ENCODE peak calls at places on chromosomes 5 and 9, in nine cellular contexts. U is heart right ventricle, W is HFF-Myc, I is choroid plexus epithelial cell, L is nephron progenitor cell, R is A549, Y is osteoblast, X is mucosa of descending colon, O is lower leg skin. G is an unnamed sample.

GRCh38 chr9:129640086-129640870 is 1.7 kb downstream of the ASB6 start:
- DNase-seq in I (peak), W (no peak), L (no peak), R (no peak), X (no peak), U (no peak), Y (no peak), O (no peak), G (peak)

GRCh38 chr5:14407051-14407450 is 174.5 kb upstream of the OTULINL start:
- DNase-seq in Y (no peak), R (no peak), I (no peak), O (no peak), W (no peak), U (no peak), L (no peak), X (no peak), G (no peak)

GRCh38 chr5:143017992-143018391 is 247.8 kb downstream of the ARHGAP26 start:
- DNase-seq in W (no peak), Y (no peak), U (no peak), X (no peak), L (no peak), O (no peak), R (no peak), I (no peak), G (no peak)

GRCh38 chr5:95044096-95044495 is 240.8 kb downstream of the MCTP1 start:
- DNase-seq in U (no peak), Y (no peak), L (no peak), R (no peak), W (no peak), X (no peak), I (no peak), O (no peak), G (no peak)

GRCh38 chr5:612498-613424 is 621 bp downstream of the CEP72 start:
- DNase-seq in X (peak), L (no peak), U (no peak), W (no peak), Y (peak), I (peak), R (peak), O (no peak), G (peak)

GRCh38 chr5:10674582-10674981 is 86.5 kb downstream of the DAP start:
- DNase-seq in Y (no peak), W (no peak), X (no peak), R (no peak), U (no peak), O (no peak), L (no peak), I (no peak), G (no peak)

GRCh38 chr9:34991833-34992375 is 2.4 kb downstream of the DNAJB5 start:
- DNase-seq in O (no peak), Y (peak), X (no peak), W (no peak), L (peak), I (peak), R (no peak), U (peak), G (peak)

GRCh38 chr9:347667-348292 is 133.1 kb downstream of the DOCK8 start:
- DNase-seq in U (no peak), I (peak), X (no peak), O (no peak), Y (no peak), R (peak), W (peak), L (no peak), G (peak)

GRCh38 chr5:580436-580835 is 31.7 kb upstream of the CEP72 start:
- DNase-seq in X (no peak), O (no peak), U (no peak), Y (no peak), I (no peak), W (no peak), R (no peak), L (no peak), G (no peak)

GRCh38 chr9:132673355-132673754 is 3.1 kb downstream of the GTF3C4 start:
- DNase-seq in I (peak), R (peak), L (no peak), U (no peak), Y (peak), O (no peak), X (no peak), W (peak), G (peak)

GRCh38 chr5:144941-145340 is 46.4 kb upstream of the LRRC14B start:
- DNase-seq in R (no peak), Y (no peak), W (no peak), U (no peak), L (no peak), I (no peak), X (no peak), O (no peak), G (no peak)

GRCh38 chr9:131734165-131734610 is 5.7 kb downstream of the RAPGEF1 start:
- DNase-seq in I (no peak), Y (peak), R (no peak), L (no peak), U (peak), O (no peak), X (peak), W (no peak), G (peak)

GRCh38 chr5:168168978-168169696 is 122.3 kb upstream of the WWC1 start:
- DNase-seq in X (no peak), U (no peak), O (no peak), L (no peak), I (no peak), W (no peak), R (no peak), Y (no peak), G (no peak)

GRCh38 chr5:137453476-137454080 is 45.5 kb downstream of the SPOCK1 start:
- DNase-seq in O (no peak), U (no peak), L (peak), R (no peak), Y (no peak), X (no peak), W (peak), I (peak), G (peak)

GRCh38 chr5:138458353-138458752 is 6.9 kb upstream of the EGR1 start:
- DNase-seq in I (peak), X (no peak), O (no peak), U (no peak), W (no peak), L (no peak), R (no peak), Y (no peak), G (no peak)

GRCh38 chr5:149636861-149637246 is 55.6 kb downstream of the ARHGEF37 start:
- DNase-seq in X (no peak), U (peak), I (peak), R (peak), Y (peak), W (peak), O (peak), L (peak), G (peak)

GRCh38 chr9:28779240-28779639 is 1206.0 kb upstream of the C9orf72 start:
- DNase-seq in Y (no peak), X (no peak), O (no peak), I (peak), L (no peak), W (no peak), R (no peak), U (no peak), G (peak)

GRCh38 chr9:116683535-116683934 is 3.6 kb upstream of the TRIM32 start:
- DNase-seq in I (no peak), X (no peak), U (no peak), R (no peak), O (no peak), W (no peak), L (no peak), Y (no peak), G (no peak)

GRCh38 chr5:95543017-95543705 is 11.6 kb downstream of the SKIC3 start:
- DNase-seq in Y (no peak), W (no peak), U (no peak), I (peak), X (no peak), R (no peak), L (no peak), O (no peak), G (no peak)

GRCh38 chr9:86943223-86943870 is 4.0 kb downstream of the GAS1 start:
- DNase-seq in U (no peak), R (no peak), Y (no peak), L (no peak), X (no peak), I (peak), O (peak), W (no peak), G (no peak)

GRCh38 chr9:18384066-18384465 is 89.9 kb upstream of the ADAMTSL1 start:
- DNase-seq in Y (no peak), X (no peak), U (no peak), I (no peak), O (no peak), R (no peak), L (no peak), W (no peak), G (no peak)

GRCh38 chr5:173591300-173591622 is 25.2 kb downstream of the BOD1 start:
- DNase-seq in W (no peak), U (no peak), I (no peak), Y (peak), L (no peak), O (no peak), X (no peak), R (no peak), G (no peak)

GRCh38 chr9:91945277-91946074 is 4.6 kb downstream of the ROR2 start:
- DNase-seq in L (no peak), Y (no peak), O (peak), R (no peak), X (no peak), I (peak), U (no peak), W (no peak), G (no peak)

GRCh38 chr9:133060417-133060841 is 1.4 kb upstream of the CEL start:
- DNase-seq in I (no peak), R (no peak), L (no peak), Y (peak), X (no peak), W (no peak), O (no peak), U (no peak), G (no peak)

GRCh38 chr9:84331119-84331791 is 9.3 kb downstream of the SLC28A3 start:
- DNase-seq in L (no peak), X (no peak), Y (peak), R (no peak), U (no peak), W (no peak), O (no peak), I (no peak), G (peak)

GRCh38 chr9:91037511-91038482 is 236.2 kb downstream of the SYK start:
- DNase-seq in Y (peak), R (peak), I (peak), W (peak), X (peak), L (no peak), U (no peak), O (peak), G (peak)

GRCh38 chr5:53037141-53037859 is 48.1 kb downstream of the ITGA2 start:
- DNase-seq in O (no peak), U (no peak), L (no peak), Y (no peak), X (no peak), R (peak), I (peak), W (no peak), G (peak)

GRCh38 chr5:53032188-53032587 is 43.0 kb downstream of the ITGA2 start:
- DNase-seq in W (no peak), L (no peak), R (no peak), X (no peak), U (no peak), O (no peak), I (no peak), Y (no peak), G (no peak)

GRCh38 chr5:53034832-53035231 is 45.7 kb downstream of the ITGA2 start:
- DNase-seq in R (no peak), O (no peak), L (no peak), X (no peak), U (no peak), Y (no peak), W (no peak), I (no peak), G (no peak)

GRCh38 chr5:53038196-53038847 is 49.2 kb downstream of the ITGA2 start:
- DNase-seq in I (peak), W (no peak), L (no peak), R (no peak), O (no peak), X (no peak), Y (no peak), U (no peak), G (peak)

GRCh38 chr5:53035868-53036381 is 46.8 kb downstream of the ITGA2 start:
- DNase-seq in O (no peak), R (peak), L (no peak), W (no peak), Y (no peak), U (no peak), X (no peak), I (peak), G (peak)
- TF ChIP-seq CTCF in O (no peak), R (peak), L (peak), W (peak), Y (peak), U (no peak), X (no peak), I (peak), G (peak)

GRCh38 chr5:97142521-97143254 is at the start of gene LIX1:
- DNase-seq in X (no peak), O (no peak), I (peak), W (peak), Y (peak), U (no peak), L (peak), R (peak), G (peak)
- TF ChIP-seq CTCF in X (no peak), O (no peak), I (peak), W (peak), Y (peak), U (peak), L (peak), R (peak), G (peak)

DNA sequence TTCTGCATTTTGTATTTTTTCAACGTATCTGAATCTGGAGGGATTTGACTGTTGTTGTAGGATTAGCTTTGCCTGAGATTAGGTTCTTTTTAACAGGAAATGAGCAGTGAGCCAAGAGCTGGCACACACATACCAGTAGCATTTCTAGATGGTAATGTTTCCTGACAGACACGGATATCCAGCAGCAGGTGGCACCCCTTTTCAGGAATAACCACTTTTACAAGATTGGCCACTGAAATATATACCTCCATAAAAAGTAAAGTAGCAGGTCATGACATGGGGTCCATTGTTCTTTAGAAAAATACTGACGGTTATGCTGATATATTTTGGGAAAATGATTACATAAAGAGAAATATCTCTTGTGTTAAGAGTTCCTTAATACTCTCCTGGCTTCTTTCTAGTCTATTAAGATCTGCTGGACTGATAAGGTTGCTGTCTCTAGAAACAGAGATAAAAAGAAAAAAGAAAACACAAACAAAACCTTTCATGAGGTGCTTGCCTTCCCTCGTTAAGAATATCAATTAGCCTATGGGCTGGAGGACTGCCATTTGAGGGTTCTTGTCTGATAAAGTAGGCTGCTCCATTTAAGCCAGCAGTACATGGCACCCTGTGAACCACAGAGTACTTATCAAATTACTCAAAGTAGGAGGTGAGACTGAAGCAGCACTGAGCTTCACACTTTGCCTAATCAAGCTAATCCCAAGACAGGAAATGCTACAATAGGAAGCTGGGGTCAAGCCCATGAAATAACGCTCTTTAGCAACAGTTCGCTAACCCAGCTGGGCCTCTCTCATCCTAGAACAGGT is 101.6 kb upstream of the PCA3 start:
- DNase-seq in I (no peak), W (no peak), Y (no peak), R (no peak), U (no peak), X (no peak), O (no peak), L (no peak), G (no peak)
- TF ChIP-seq CTCF in I (no peak), W (no peak), Y (peak), R (no peak), U (no peak), X (no peak), O (no peak), L (no peak), G (no peak)

DNA sequence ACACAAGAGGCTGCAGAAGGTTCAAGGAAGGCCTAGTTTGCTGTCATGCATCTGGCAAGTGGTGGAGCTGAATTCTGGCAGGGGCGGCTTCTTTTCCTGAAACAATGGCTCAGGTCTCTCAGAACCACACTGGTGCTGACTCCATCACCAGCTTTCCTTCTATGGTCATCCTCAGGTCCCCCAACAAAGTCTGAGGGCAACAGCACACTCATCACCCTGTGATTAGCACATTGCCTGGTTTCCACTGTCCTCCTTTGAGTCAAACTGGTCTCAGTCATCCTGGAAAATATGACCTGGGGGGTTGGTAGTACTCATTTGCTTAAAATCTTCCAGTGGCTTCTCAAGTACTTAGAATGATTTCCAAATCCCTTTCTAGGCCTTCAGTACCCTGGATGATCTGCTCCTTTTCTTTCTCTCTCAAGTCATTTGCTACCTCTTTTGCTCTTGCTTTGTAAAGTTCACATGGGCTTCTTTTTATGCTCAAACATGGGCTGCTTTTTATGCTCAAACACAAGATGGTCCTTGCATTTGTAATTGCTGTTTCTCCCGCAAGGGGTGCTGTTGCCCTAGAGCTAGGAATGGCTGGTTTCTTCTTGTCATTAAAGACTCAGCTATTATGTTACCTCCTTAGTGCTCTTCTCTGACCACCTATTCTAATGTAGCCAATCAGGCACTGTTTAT is 144.9 kb downstream of the ALDH1A1 start:
- DNase-seq in I (peak), L (no peak), U (no peak), R (no peak), Y (no peak), O (no peak), W (no peak), X (no peak), G (peak)
- TF ChIP-seq CTCF in I (peak), L (peak), U (no peak), R (peak), Y (no peak), O (no peak), W (peak), X (no peak), G (no peak)

GRCh38 chr5:79835220-79835714 is 145.6 kb downstream of the CMYA5 start:
- DNase-seq in O (no peak), R (no peak), W (no peak), Y (no peak), L (no peak), U (no peak), X (no peak), I (no peak), G (no peak)

GRCh38 chr5:79831381-79831780 is 141.7 kb downstream of the CMYA5 start:
- DNase-seq in X (no peak), I (no peak), L (no peak), Y (no peak), O (no peak), W (no peak), R (no peak), U (no peak), G (no peak)

GRCh38 chr5:79831910-79832309 is 142.3 kb downstream of the CMYA5 start:
- DNase-seq in O (no peak), I (no peak), U (no peak), L (no peak), X (no peak), Y (no peak), R (no peak), W (no peak), G (no peak)

GRCh38 chr5:79832911-79833310 is 143.3 kb downstream of the CMYA5 start:
- DNase-seq in L (no peak), R (no peak), W (no peak), I (no peak), U (no peak), X (no peak), O (no peak), Y (no peak), G (no peak)

GRCh38 chr5:79834420-79835219 is 145.0 kb downstream of the CMYA5 start:
- DNase-seq in O (no peak), Y (no peak), W (no peak), U (no peak), X (no peak), L (peak), R (no peak), I (no peak), G (no peak)
- TF ChIP-seq CTCF in O (no peak), Y (no peak), W (no peak), U (no peak), X (no peak), L (no peak), R (no peak), I (no peak), G (no peak)

GRCh38 chr5:109453251-109453650 is 43.5 kb upstream of the PJA2 start:
- DNase-seq in Y (no peak), O (no peak), L (no peak), X (no peak), R (no peak), U (no peak), I (peak), W (no peak), G (no peak)

GRCh38 chr5:109452661-109453060 is 42.9 kb upstream of the PJA2 start:
- DNase-seq in W (no peak), X (no peak), L (no peak), I (no peak), R (no peak), O (no peak), Y (no peak), U (no peak), G (no peak)

GRCh38 chr5:109451161-109451560 is 41.4 kb upstream of the PJA2 start:
- DNase-seq in U (no peak), X (no peak), L (no peak), O (no peak), W (no peak), I (no peak), R (no peak), Y (no peak), G (no peak)

GRCh38 chr5:109454726-109455505 is 45.1 kb upstream of the PJA2 start:
- DNase-seq in W (peak), Y (peak), X (no peak), U (no peak), I (peak), O (no peak), R (no peak), L (no peak), G (peak)

GRCh38 chr5:109455598-109456096 is 45.9 kb upstream of the PJA2 start:
- DNase-seq in W (peak), U (no peak), I (peak), X (no peak), R (peak), L (no peak), Y (peak), O (peak), G (peak)
- TF ChIP-seq CTCF in W (no peak), U (no peak), I (no peak), X (no peak), R (no peak), L (no peak), Y (no peak), O (no peak), G (no peak)

DNA sequence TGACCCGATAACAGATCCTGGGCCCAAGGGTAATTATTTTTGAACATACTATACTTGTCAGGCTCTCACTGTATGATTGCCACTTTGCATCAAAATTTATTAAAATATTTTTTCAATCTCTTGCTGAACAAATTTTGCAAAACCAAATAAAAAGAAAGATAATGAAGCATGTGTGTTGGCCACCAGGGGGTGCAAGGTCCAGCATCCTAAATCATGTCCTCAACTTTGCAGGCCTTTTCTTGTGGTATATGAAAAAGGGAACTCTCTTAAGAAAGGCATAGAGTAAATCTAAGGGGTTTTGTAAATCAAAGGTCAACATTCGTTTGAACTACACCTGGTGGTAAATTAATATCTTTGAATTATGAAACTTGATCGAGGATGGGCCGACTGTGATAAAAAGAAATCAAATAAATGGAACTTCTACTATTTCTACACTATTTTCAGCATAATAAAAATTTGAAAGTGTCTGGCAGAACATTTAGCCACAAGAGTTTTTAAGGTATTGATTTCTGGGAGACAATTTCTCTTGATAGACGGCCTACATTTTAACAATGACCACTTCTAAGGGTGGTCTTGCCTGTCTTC is 676.5 kb downstream of the DMRTA1 start:
- DNase-seq in R (no peak), L (peak), X (no peak), W (no peak), O (no peak), Y (no peak), U (no peak), I (peak), G (peak)
- TF ChIP-seq CTCF in R (peak), L (peak), X (no peak), W (peak), O (no peak), Y (peak), U (peak), I (peak), G (peak)